ENCODE peak calls at places on chromosomes 2 and 18, in four cellular contexts. B is heart left ventricle; W is CD8-positive, alpha-beta T cell; Q is neural progenitor cell. J is an unnamed sample.

GRCh38 chr2:189253841-189254240 is 74.3 kb upstream of the COL5A2 start:
- DNase-seq in B (no peak), Q (no peak), W (no peak), J (no peak)

GRCh38 chr2:11473604-11474440 is 7.9 kb upstream of the E2F6 start:
- DNase-seq in W (no peak), B (no peak), Q (peak), J (no peak)

GRCh38 chr2:239725551-239725890 is 299.6 kb downstream of the NDUFA10 start:
- DNase-seq in B (no peak), W (no peak), Q (no peak), J (peak)

GRCh38 chr2:186255823-186256222 is 230.2 kb upstream of the ZC3H15 start:
- DNase-seq in B (no peak), Q (no peak), W (no peak), J (no peak)

GRCh38 chr2:163734911-163735691 is 707 bp downstream of the FIGN start:
- DNase-seq in W (no peak), Q (peak), B (no peak), J (no peak)

GRCh38 chr2:84702941-84703340 is 177.9 kb downstream of the TRABD2A start:
- DNase-seq in Q (no peak), B (no peak), W (no peak), J (no peak)

GRCh38 chr2:108560241-108560811 is 26.1 kb downstream of the LIMS1 start:
- DNase-seq in B (no peak), Q (peak), W (no peak), J (no peak)

GRCh38 chr18:36934884-36935283 is 106.0 kb downstream of the KIAA1328 start:
- DNase-seq in W (no peak), B (no peak), Q (no peak), J (no peak)

GRCh38 chr2:222842517-222843174 is 18.2 kb upstream of the ACSL3 start:
- DNase-seq in W (no peak), B (no peak), Q (no peak), J (no peak)

GRCh38 chr2:26848336-26849055 is 564 bp downstream of the DPYSL5 start:
- DNase-seq in B (no peak), Q (peak), W (no peak), J (no peak)

GRCh38 chr18:12092398-12093229 is 1.0 kb upstream of the ANKRD62 start:
- DNase-seq in B (peak), Q (peak), W (no peak), J (no peak)

GRCh38 chr2:190379249-190379964 is 28.7 kb upstream of the MFSD6 start:
- DNase-seq in B (no peak), Q (no peak), W (no peak), J (peak)

GRCh38 chr2:190879474-190880373 is 897 bp upstream of the GLS start:
- DNase-seq in W (peak), Q (no peak), B (no peak), J (no peak)

GRCh38 chr18:45197526-45197970 is 417.7 kb upstream of the SLC14A2 start:
- DNase-seq in Q (no peak), W (no peak), B (no peak), J (no peak)

GRCh38 chr2:42653908-42654445 is 85.5 kb downstream of the MTA3 start:
- DNase-seq in Q (no peak), B (no peak), W (no peak), J (no peak)

GRCh38 chr2:6418316-6418715 is 447.4 kb downstream of the CMPK2 start:
- DNase-seq in Q (peak), W (no peak), B (no peak), J (no peak)

GRCh38 chr18:2717407-2717806 is 61.9 kb downstream of the SMCHD1 start:
- DNase-seq in Q (no peak), W (no peak), B (no peak), J (no peak)

GRCh38 chr2:102520009-102520408 is 47.0 kb downstream of the SLC9A4 start:
- DNase-seq in W (no peak), Q (peak), B (no peak), J (no peak)

GRCh38 chr2:64797881-64798590 is 144.3 kb upstream of the SERTAD2 start:
- DNase-seq in Q (no peak), W (no peak), B (no peak), J (no peak)

GRCh38 chr2:233480490-233481202 is 85.9 kb downstream of the USP40 start:
- DNase-seq in W (no peak), Q (peak), B (peak), J (peak)

GRCh38 chr18:73848656-73849055 is 299.0 kb downstream of the FBXO15 start:
- DNase-seq in W (no peak), B (no peak), Q (no peak), J (no peak)

GRCh38 chr18:13369756-13370510 is 151.4 kb downstream of the LDLRAD4 start:
- DNase-seq in W (no peak), B (no peak), Q (no peak), J (no peak)

GRCh38 chr2:106096446-106097369 is 97.4 kb downstream of the UXS1 start:
- DNase-seq in B (no peak), W (no peak), Q (no peak), J (no peak)

GRCh38 chr2:121330921-121331320 is 45.9 kb upstream of the TFCP2L1 start:
- DNase-seq in W (no peak), Q (no peak), B (no peak), J (no peak)

GRCh38 chr2:167581961-167582574 is 665.3 kb downstream of the STK39 start:
- DNase-seq in W (no peak), Q (no peak), B (no peak), J (no peak)

GRCh38 chr2:239287461-239287860 is 113.4 kb downstream of the HDAC4 start:
- DNase-seq in W (no peak), Q (no peak), B (peak), J (no peak)

GRCh38 chr2:197184959-197185586 is 125.5 kb downstream of the ANKRD44 start:
- DNase-seq in W (no peak), B (peak), Q (peak), J (peak)

GRCh38 chr2:98903767-98904485 is 32.1 kb downstream of the CRACDL start:
- DNase-seq in Q (no peak), W (no peak), B (no peak), J (no peak)

GRCh38 chr2:102753563-102754159 is 8.2 kb upstream of the TMEM182 start:
- DNase-seq in W (no peak), Q (peak), B (no peak), J (no peak)

GRCh38 chr2:182713611-182714010 is 2.4 kb upstream of the DNAJC10 start:
- DNase-seq in B (no peak), W (no peak), Q (no peak), J (no peak)

GRCh38 chr2:25517701-25518100 is 155.7 kb downstream of the DTNB start:
- DNase-seq in Q (no peak), W (no peak), B (no peak), J (no peak)

GRCh38 chr2:121257476-121257831 is 27.5 kb downstream of the TFCP2L1 start:
- DNase-seq in B (no peak), Q (no peak), W (no peak), J (no peak)

GRCh38 chr2:24359701-24360049 is 661 bp downstream of the ITSN2 start:
- DNase-seq in B (peak), W (peak), Q (no peak), J (peak)

GRCh38 chr2:135913726-135914365 is 37.6 kb upstream of the MCM6 start:
- DNase-seq in Q (peak), B (no peak), W (peak), J (no peak)

GRCh38 chr2:236610991-236611821 is 41.6 kb downstream of the ACKR3 start:
- DNase-seq in W (no peak), B (no peak), Q (no peak), J (no peak)

GRCh38 chr2:121561617-121562268 is 31.1 kb downstream of the RNU4ATAC start:
- DNase-seq in W (no peak), Q (no peak), B (no peak), J (no peak)

GRCh38 chr18:56565059-56565458 is 73.3 kb downstream of the TXNL1 start:
- DNase-seq in Q (no peak), B (no peak), W (no peak), J (no peak)

GRCh38 chr2:1675633-1676032 is 68.7 kb downstream of the PXDN start:
- DNase-seq in W (no peak), Q (peak), B (peak), J (peak)

DNA sequence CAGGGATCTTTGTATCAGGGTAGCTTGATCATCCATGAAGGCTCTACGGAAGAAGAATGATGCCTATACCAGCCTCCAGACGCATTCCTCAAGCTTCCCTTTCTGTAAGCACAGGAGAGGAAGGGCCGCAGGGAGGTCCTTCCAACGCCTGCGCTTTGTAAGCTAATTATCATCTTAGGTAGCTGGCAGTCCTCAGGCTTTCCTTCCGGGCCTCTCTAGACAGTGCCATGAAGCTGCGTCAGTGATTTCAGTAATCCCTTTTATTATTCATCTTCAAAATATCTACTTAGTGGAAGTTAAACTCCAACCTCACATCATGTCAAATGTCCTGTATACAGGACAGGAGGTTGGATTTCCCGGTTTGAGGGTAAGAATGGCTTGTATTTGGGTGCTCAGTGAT is 92.3 kb downstream of the ETAA1 start:
- DNase-seq in Q (no peak), W (no peak), B (no peak), J (no peak)
- TF ChIP-seq CTCF in Q (no peak), W (no peak), B (no peak), J (no peak)

DNA sequence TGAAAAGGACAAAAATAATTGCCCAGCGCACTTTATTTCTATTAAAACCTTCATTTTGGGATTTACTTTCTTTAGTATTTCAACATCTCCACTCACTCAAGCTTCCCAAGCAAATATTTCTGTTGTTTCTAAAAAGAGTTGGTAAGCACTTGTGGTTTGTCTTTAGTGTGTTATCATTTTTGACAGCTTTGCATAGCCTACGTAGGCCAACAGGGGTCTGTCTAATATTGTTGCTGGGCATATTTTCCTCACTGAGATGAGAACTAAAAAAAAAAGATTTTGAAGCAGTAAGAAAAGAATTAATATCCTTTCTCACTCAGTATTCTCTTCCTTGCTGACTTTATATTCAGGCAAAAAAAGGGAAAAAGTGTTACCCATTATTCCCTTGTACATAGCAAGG is 494.1 kb downstream of the ARHGAP15 start:
- DNase-seq in W (no peak), Q (no peak), B (no peak), J (no peak)
- TF ChIP-seq CTCF in W (no peak), Q (no peak), B (no peak), J (no peak)

DNA sequence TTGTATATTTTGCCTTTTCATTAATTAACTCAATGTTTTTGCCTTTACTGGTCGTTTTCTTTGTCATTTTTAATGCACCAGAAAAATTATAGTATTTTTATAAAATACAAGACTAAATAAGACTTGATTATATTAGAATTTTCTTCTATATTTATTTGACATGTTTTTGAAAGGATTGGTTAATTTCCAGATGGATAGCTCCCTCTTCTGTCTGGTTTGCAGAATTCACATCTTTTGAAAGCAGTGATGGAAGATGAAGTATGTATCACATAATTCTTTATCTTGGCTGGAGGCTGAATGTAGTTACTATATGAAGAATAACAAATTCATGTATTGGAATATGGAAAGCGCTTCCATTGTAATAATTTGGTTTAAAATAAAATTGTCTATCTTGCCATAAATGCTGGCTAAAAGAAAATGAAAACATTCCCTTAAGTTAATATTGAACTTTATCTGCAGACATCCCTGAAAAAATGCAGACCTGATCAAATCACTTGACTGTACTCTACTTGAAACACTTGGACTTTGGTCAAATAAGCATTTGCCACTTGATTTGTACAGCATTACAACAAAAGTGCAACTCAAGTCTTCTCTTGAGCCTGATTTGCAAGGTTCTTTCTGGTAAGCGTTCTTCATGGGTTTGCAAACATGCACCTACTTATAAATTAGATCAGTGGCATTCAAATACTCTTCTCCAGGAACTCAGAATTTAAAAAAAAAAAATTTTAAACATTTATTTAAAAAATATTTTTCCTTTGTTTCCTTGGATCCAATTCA is 86.4 kb upstream of the EFEMP1 start:
- DNase-seq in B (no peak), Q (peak), W (no peak), J (no peak)
- TF ChIP-seq CTCF in B (peak), Q (peak), W (no peak), J (peak)

DNA sequence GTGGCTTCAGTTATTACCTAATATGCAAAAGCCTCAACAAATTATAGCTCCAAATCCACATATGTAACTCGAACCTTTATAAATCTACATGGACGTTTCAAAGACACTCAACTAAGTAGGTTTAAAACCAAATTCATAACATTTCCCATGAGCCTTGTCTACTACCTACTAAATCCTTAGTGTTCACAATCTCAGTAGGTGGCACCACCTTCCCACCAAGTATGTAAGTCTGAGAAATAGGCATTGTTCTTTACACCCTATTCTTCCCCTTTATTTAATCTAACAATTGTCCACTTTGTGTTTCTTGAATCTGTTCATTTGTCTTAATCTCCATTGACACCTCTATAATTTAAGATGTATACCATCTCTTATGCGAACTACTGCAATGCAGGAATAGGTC is 4.6 kb downstream of the PIGN start:
- DNase-seq in Q (no peak), W (no peak), B (no peak), J (no peak)
- TF ChIP-seq CTCF in Q (no peak), W (no peak), B (no peak), J (no peak)

DNA sequence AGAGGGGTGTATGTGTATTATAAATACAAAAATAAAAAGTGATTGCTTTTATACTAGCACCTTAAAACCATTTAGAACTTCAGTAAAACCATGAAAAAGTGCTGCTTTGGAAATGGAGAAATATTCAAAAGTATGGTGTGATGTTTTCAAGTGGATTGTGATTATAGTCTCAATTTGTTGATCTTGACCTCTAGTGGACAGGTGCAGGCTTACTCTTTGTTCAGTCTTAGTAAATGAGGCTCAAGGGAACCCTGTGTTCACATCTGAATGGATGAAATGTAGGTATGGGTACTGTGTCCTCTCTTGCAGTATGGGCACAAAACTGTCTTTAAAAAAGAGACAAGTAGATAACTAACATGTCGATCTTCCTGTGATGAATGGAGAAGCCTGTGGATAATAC is 145.8 kb downstream of the MCFD2 start:
- DNase-seq in W (no peak), Q (no peak), B (no peak), J (no peak)
- TF ChIP-seq CTCF in W (no peak), Q (no peak), B (no peak), J (peak)

GRCh38 chr18:66749030-66749429 is 145.1 kb upstream of the CDH19 start:
- DNase-seq in W (no peak), B (no peak), Q (peak), J (no peak)
- TF ChIP-seq CTCF in W (no peak), B (peak), Q (peak), J (peak)

DNA sequence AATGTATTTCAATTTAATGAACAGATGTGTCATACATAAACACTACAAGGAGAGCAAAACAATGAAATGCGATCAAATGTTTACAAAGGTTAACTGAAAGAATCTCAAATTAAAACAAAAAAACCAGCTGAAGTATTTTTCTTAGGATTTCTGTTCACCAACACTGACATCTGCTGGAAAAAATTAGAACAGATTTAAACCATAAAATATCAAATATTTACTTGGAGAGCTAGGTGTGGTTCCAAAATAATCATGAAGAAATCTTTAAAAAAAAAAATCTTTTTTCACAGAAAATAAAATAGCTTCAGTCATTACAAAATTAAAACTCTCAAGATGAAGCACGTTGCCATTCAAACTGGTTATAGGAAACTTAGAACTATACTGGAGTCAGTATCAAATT is 13.8 kb downstream of the MMADHC start:
- DNase-seq in Q (no peak), B (no peak), W (no peak), J (no peak)
- TF ChIP-seq CTCF in Q (peak), B (no peak), W (no peak), J (peak)

GRCh38 chr2:177622516-177622915 is 229.9 kb downstream of the AGPS start:
- DNase-seq in Q (peak), B (no peak), W (no peak), J (no peak)
- TF ChIP-seq CTCF in Q (peak), B (no peak), W (no peak), J (no peak)